ENCODE peak calls at places on chromosomes 1 and 21, in seven cellular contexts. B, X, Q, S, O, R and D are unnamed samples.

GRCh38 chr1:18955442-18956188 is 861 bp downstream of the IFFO2 start:
- DNase-seq in Q (no peak), X (peak; percentile 48), O (no peak), S (peak; percentile 49), B (no peak), R (peak; percentile 64), D (no peak)

GRCh38 chr1:27284425-27285287 is 37.3 kb upstream of the TMEM222 start:
- DNase-seq in Q (peak; percentile 77), X (peak; percentile 93), S (peak; percentile 67), B (peak; percentile 27), O (peak; percentile 83), R (peak; percentile 90), D (peak; percentile 64)

GRCh38 chr1:228228601-228229074 is 20.8 kb downstream of the OBSCN start:
- DNase-seq in O (peak; percentile 36), R (no peak), Q (peak; percentile 94), B (no peak), S (no peak), X (no peak), D (no peak)

GRCh38 chr21:32918467-32919140 is 107.1 kb upstream of the OLIG2 start:
- DNase-seq in O (no peak), X (no peak), R (no peak), B (no peak), S (no peak), Q (no peak), D (no peak)

GRCh38 chr1:55958498-55958897 is 620.9 kb downstream of the PLPP3 start:
- DNase-seq in R (no peak), X (no peak), Q (no peak), B (no peak), O (no peak), S (no peak), D (no peak)

GRCh38 chr1:184061396-184062003 is 10.0 kb downstream of the TSEN15 start:
- DNase-seq in Q (peak; percentile 58), S (no peak), B (no peak), O (peak; percentile 71), R (no peak), X (no peak), D (no peak)

GRCh38 chr1:66644331-66644730 is 107.9 kb upstream of the DYNLT5 start:
- DNase-seq in B (no peak), X (no peak), O (no peak), R (no peak), S (no peak), Q (no peak), D (no peak)

GRCh38 chr1:117093870-117094621 is 27.5 kb downstream of the TRIM45 start:
- DNase-seq in Q (peak; percentile 50), O (peak; percentile 75), B (no peak), S (no peak), R (no peak), X (no peak), D (no peak)

GRCh38 chr1:10415211-10415930 is 14.9 kb upstream of the CENPS start:
- DNase-seq in S (no peak), X (no peak), O (peak; percentile 96), Q (peak; percentile 75), B (no peak), R (peak; percentile 55), D (peak; percentile 87)

GRCh38 chr1:117210386-117210785 is 341 bp downstream of the VTCN1 start:
- DNase-seq in X (no peak), B (no peak), S (no peak), O (no peak), R (no peak), Q (no peak), D (no peak)

GRCh38 chr1:116852910-116853309 is 56.8 kb upstream of the PTGFRN start:
- DNase-seq in X (no peak), Q (no peak), S (no peak), O (no peak), B (no peak), R (no peak), D (no peak)

GRCh38 chr1:221279146-221279545 is 399.9 kb downstream of the HLX start:
- DNase-seq in Q (no peak), R (no peak), O (peak; percentile 14), B (no peak), X (no peak), S (no peak), D (no peak)

GRCh38 chr21:21200103-21200938 is 202.1 kb downstream of the NCAM2 start:
- DNase-seq in S (no peak), B (no peak), O (peak; percentile 99), X (no peak), R (peak; percentile 48), Q (peak; percentile 98), D (no peak)

GRCh38 chr1:22906968-22907367 is 65.7 kb downstream of the LACTBL1 start:
- DNase-seq in B (no peak), O (no peak), R (no peak), X (no peak), Q (no peak), S (no peak), D (no peak)

GRCh38 chr1:18716112-18716784 is 85.6 kb downstream of the PAX7 start:
- DNase-seq in Q (no peak), O (no peak), X (no peak), B (no peak), R (no peak), S (no peak), D (no peak)

GRCh38 chr1:4494558-4494957 is 159.9 kb upstream of the AJAP1 start:
- DNase-seq in O (no peak), B (no peak), S (no peak), X (no peak), R (no peak), Q (no peak), D (no peak)

GRCh38 chr1:178388398-178389161 is 108.2 kb downstream of the CLEC20A start:
- DNase-seq in R (no peak), B (no peak), X (no peak), Q (peak; percentile 33), O (peak; percentile 38), S (no peak), D (no peak)

GRCh38 chr1:58620926-58621325 is 43.9 kb upstream of the TACSTD2 start:
- DNase-seq in X (no peak), S (no peak), O (no peak), R (no peak), Q (no peak), B (no peak), D (peak; percentile 8)

GRCh38 chr1:213171711-213172110 is 120.7 kb downstream of the RPS6KC1 start:
- DNase-seq in R (no peak), B (no peak), S (no peak), X (no peak), O (no peak), Q (no peak), D (no peak)

GRCh38 chr1:99737016-99737415 is 29.4 kb downstream of the FRRS1 start:
- DNase-seq in X (no peak), R (no peak), Q (peak; percentile 76), S (no peak), B (no peak), O (peak; percentile 80), D (peak; percentile 18)